ENCODE peak calls at places on chromosomes 12 and 14, in six cellular contexts. One of them, this sample, is unnamed.

GRCh38 chr12:48441122-48441521 is 31.2 kb upstream of the ANP32D start:
- DNase-seq in GM12865: no peak
- DNase-seq in PC-3: no peak
- DNase-seq in AG09319: no peak
- DNase-seq in ovary: no peak
- DNase-seq in cardiac muscle cell: peak
- DNase-seq in this sample: no peak

GRCh38 chr12:74455429-74455828 is 82.2 kb upstream of the ATXN7L3B start:
- DNase-seq in GM12865: no peak
- DNase-seq in PC-3: no peak
- DNase-seq in AG09319: no peak
- DNase-seq in ovary: no peak
- DNase-seq in cardiac muscle cell: no peak
- DNase-seq in this sample: no peak

GRCh38 chr14:68808696-68809095 is 15.8 kb upstream of the ZFP36L1 start:
- DNase-seq in GM12865: no peak
- DNase-seq in PC-3: no peak
- DNase-seq in AG09319: no peak
- DNase-seq in ovary: no peak
- DNase-seq in cardiac muscle cell: no peak
- DNase-seq in this sample: no peak

GRCh38 chr12:24879644-24880043 is 69.3 kb downstream of the BCAT1 start:
- DNase-seq in GM12865: no peak
- DNase-seq in PC-3: no peak
- DNase-seq in AG09319: no peak
- DNase-seq in ovary: no peak
- DNase-seq in cardiac muscle cell: no peak
- DNase-seq in this sample: no peak

GRCh38 chr12:97977870-97978269 is 515.3 kb downstream of the RMST start:
- DNase-seq in GM12865: no peak
- DNase-seq in PC-3: no peak
- DNase-seq in AG09319: no peak
- DNase-seq in ovary: no peak
- DNase-seq in cardiac muscle cell: no peak
- DNase-seq in this sample: no peak

GRCh38 chr12:109125791-109126190 is 9.4 kb downstream of the ACACB start:
- DNase-seq in GM12865: no peak
- DNase-seq in PC-3: no peak
- DNase-seq in AG09319: no peak
- DNase-seq in ovary: no peak
- DNase-seq in cardiac muscle cell: no peak
- DNase-seq in this sample: no peak

GRCh38 chr14:21541413-21542074 is 15.4 kb upstream of the SALL2 start:
- DNase-seq in GM12865: no peak
- DNase-seq in PC-3: no peak
- DNase-seq in AG09319: no peak
- DNase-seq in ovary: no peak
- DNase-seq in cardiac muscle cell: no peak
- DNase-seq in this sample: no peak

GRCh38 chr14:36690301-36691020 is 28.8 kb downstream of the PAX9 start:
- DNase-seq in GM12865: no peak
- DNase-seq in PC-3: peak
- DNase-seq in AG09319: no peak
- DNase-seq in ovary: no peak
- DNase-seq in cardiac muscle cell: no peak
- DNase-seq in this sample: no peak

GRCh38 chr14:29716150-29716549 is 211.5 kb downstream of the PRKD1 start:
- DNase-seq in GM12865: no peak
- DNase-seq in PC-3: no peak
- DNase-seq in AG09319: no peak
- DNase-seq in ovary: no peak
- DNase-seq in cardiac muscle cell: peak
- DNase-seq in this sample: no peak

GRCh38 chr14:94309721-94310120 is 13.4 kb downstream of the SERPINA6 start:
- DNase-seq in GM12865: no peak
- DNase-seq in PC-3: no peak
- DNase-seq in AG09319: no peak
- DNase-seq in ovary: no peak
- DNase-seq in cardiac muscle cell: no peak
- DNase-seq in this sample: no peak

GRCh38 chr12:1662761-1663439 is 28.0 kb upstream of the ADIPOR2 start:
- DNase-seq in GM12865: peak
- DNase-seq in PC-3: no peak
- DNase-seq in AG09319: no peak
- DNase-seq in ovary: peak
- DNase-seq in cardiac muscle cell: peak
- DNase-seq in this sample: peak

GRCh38 chr12:8629486-8630033 is 16.9 kb upstream of the AICDA start:
- DNase-seq in GM12865: peak
- DNase-seq in PC-3: no peak
- DNase-seq in AG09319: no peak
- DNase-seq in ovary: no peak
- DNase-seq in cardiac muscle cell: no peak
- DNase-seq in this sample: no peak

GRCh38 chr14:70032447-70032846 is 153.2 kb downstream of the SMOC1 start:
- DNase-seq in GM12865: no peak
- DNase-seq in PC-3: peak
- DNase-seq in AG09319: no peak
- DNase-seq in ovary: no peak
- DNase-seq in cardiac muscle cell: no peak
- DNase-seq in this sample: no peak

GRCh38 chr12:130013771-130014484 is 110.1 kb upstream of the TMEM132D start:
- DNase-seq in GM12865: peak
- DNase-seq in PC-3: peak
- DNase-seq in AG09319: no peak
- DNase-seq in ovary: peak
- DNase-seq in cardiac muscle cell: peak
- DNase-seq in this sample: no peak

GRCh38 chr14:56334458-56334857 is 216.2 kb downstream of the PELI2 start:
- DNase-seq in GM12865: no peak
- DNase-seq in PC-3: no peak
- DNase-seq in AG09319: no peak
- DNase-seq in ovary: no peak
- DNase-seq in cardiac muscle cell: no peak
- DNase-seq in this sample: no peak

GRCh38 chr12:117061555-117062079 is 37.6 kb downstream of the TESC start:
- DNase-seq in GM12865: no peak
- DNase-seq in PC-3: no peak
- DNase-seq in AG09319: no peak
- DNase-seq in ovary: no peak
- DNase-seq in cardiac muscle cell: no peak
- DNase-seq in this sample: no peak

GRCh38 chr12:65278576-65279386 is at the start of gene MSRB3:
- DNase-seq in GM12865: peak
- DNase-seq in PC-3: peak
- DNase-seq in AG09319: peak
- DNase-seq in ovary: peak
- DNase-seq in cardiac muscle cell: peak
- DNase-seq in this sample: peak

GRCh38 chr12:28497889-28498411 is 307.7 kb downstream of the CCDC91 start:
- DNase-seq in GM12865: peak
- DNase-seq in PC-3: peak
- DNase-seq in AG09319: no peak
- DNase-seq in ovary: no peak
- DNase-seq in cardiac muscle cell: peak
- DNase-seq in this sample: no peak

GRCh38 chr12:38911611-38912010 is 6.2 kb upstream of the CPNE8 start:
- DNase-seq in GM12865: no peak
- DNase-seq in PC-3: peak
- DNase-seq in AG09319: no peak
- DNase-seq in ovary: no peak
- DNase-seq in cardiac muscle cell: peak
- DNase-seq in this sample: no peak
- TF ChIP-seq CTCF in GM12865: peak
- TF ChIP-seq CTCF in PC-3: peak
- TF ChIP-seq CTCF in AG09319: no peak
- TF ChIP-seq CTCF in ovary: no peak
- TF ChIP-seq CTCF in cardiac muscle cell: peak
- TF ChIP-seq CTCF in this sample: no peak

GRCh38 chr14:32824195-32824594 is 114.5 kb upstream of the NPAS3 start:
- DNase-seq in GM12865: no peak
- DNase-seq in PC-3: no peak
- DNase-seq in AG09319: no peak
- DNase-seq in ovary: no peak
- DNase-seq in cardiac muscle cell: no peak
- DNase-seq in this sample: no peak

GRCh38 chr14:32821989-32822653 is 116.6 kb upstream of the NPAS3 start:
- DNase-seq in GM12865: no peak
- DNase-seq in PC-3: peak
- DNase-seq in AG09319: peak
- DNase-seq in ovary: no peak
- DNase-seq in cardiac muscle cell: no peak
- DNase-seq in this sample: no peak

GRCh38 chr14:32820686-32821085 is 118.0 kb upstream of the NPAS3 start:
- DNase-seq in GM12865: no peak
- DNase-seq in PC-3: no peak
- DNase-seq in AG09319: no peak
- DNase-seq in ovary: no peak
- DNase-seq in cardiac muscle cell: no peak
- DNase-seq in this sample: no peak

GRCh38 chr14:32825058-32825457 is 113.6 kb upstream of the NPAS3 start:
- DNase-seq in GM12865: no peak
- DNase-seq in PC-3: no peak
- DNase-seq in AG09319: no peak
- DNase-seq in ovary: no peak
- DNase-seq in cardiac muscle cell: no peak
- DNase-seq in this sample: no peak

GRCh38 chr14:32826404-32827082 is 112.1 kb upstream of the NPAS3 start:
- DNase-seq in GM12865: peak
- DNase-seq in PC-3: peak
- DNase-seq in AG09319: no peak
- DNase-seq in ovary: no peak
- DNase-seq in cardiac muscle cell: peak
- DNase-seq in this sample: no peak
- TF ChIP-seq CTCF in GM12865: no peak
- TF ChIP-seq CTCF in PC-3: peak
- TF ChIP-seq CTCF in AG09319: peak
- TF ChIP-seq CTCF in ovary: no peak
- TF ChIP-seq CTCF in cardiac muscle cell: peak
- TF ChIP-seq CTCF in this sample: no peak

GRCh38 chr14:100076133-100076532 is 10.9 kb downstream of the EVL start:
- DNase-seq in GM12865: peak
- DNase-seq in PC-3: peak
- DNase-seq in AG09319: no peak
- DNase-seq in ovary: no peak
- DNase-seq in cardiac muscle cell: peak
- DNase-seq in this sample: peak
- TF ChIP-seq CTCF in GM12865: peak
- TF ChIP-seq CTCF in PC-3: peak
- TF ChIP-seq CTCF in AG09319: peak
- TF ChIP-seq CTCF in ovary: no peak
- TF ChIP-seq CTCF in cardiac muscle cell: peak
- TF ChIP-seq CTCF in this sample: no peak

GRCh38 chr12:27142102-27142721 is 59.8 kb upstream of the C12orf71 start:
- DNase-seq in GM12865: peak
- DNase-seq in PC-3: peak
- DNase-seq in AG09319: peak
- DNase-seq in ovary: peak
- DNase-seq in cardiac muscle cell: peak
- DNase-seq in this sample: peak
- TF ChIP-seq CTCF in GM12865: peak
- TF ChIP-seq CTCF in PC-3: peak
- TF ChIP-seq CTCF in AG09319: peak
- TF ChIP-seq CTCF in ovary: peak
- TF ChIP-seq CTCF in cardiac muscle cell: peak
- TF ChIP-seq CTCF in this sample: peak

DNA sequence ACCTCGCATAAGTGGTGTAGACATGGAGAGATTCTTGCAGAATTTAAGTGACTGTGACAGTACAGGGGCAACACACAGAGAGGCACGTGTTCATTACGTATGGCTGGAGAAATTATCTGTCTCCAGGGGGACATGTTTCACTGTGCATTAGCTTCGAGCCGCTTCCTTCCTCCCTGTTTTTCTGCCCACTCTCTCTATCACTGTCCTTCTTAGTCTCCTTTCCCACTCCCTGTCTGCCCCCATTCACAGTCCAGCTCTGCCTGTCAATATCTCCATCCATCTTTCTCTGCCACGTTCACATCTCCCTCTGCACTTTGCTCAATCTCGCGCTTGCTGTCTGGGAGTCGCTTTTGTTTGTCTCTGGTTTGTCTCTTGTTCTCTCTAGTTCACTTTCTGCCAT is 11.5 kb upstream of the C14orf93 start:
- DNase-seq in GM12865: no peak
- DNase-seq in PC-3: no peak
- DNase-seq in AG09319: no peak
- DNase-seq in ovary: no peak
- DNase-seq in cardiac muscle cell: no peak
- DNase-seq in this sample: no peak
- TF ChIP-seq CTCF in GM12865: no peak
- TF ChIP-seq CTCF in PC-3: no peak
- TF ChIP-seq CTCF in AG09319: no peak
- TF ChIP-seq CTCF in ovary: no peak
- TF ChIP-seq CTCF in cardiac muscle cell: no peak
- TF ChIP-seq CTCF in this sample: no peak

GRCh38 chr12:96892104-96892503 is 15.0 kb upstream of the NEDD1 start:
- DNase-seq in GM12865: peak
- DNase-seq in PC-3: no peak
- DNase-seq in AG09319: no peak
- DNase-seq in ovary: no peak
- DNase-seq in cardiac muscle cell: no peak
- DNase-seq in this sample: no peak
- TF ChIP-seq CTCF in GM12865: no peak
- TF ChIP-seq CTCF in PC-3: no peak
- TF ChIP-seq CTCF in AG09319: no peak
- TF ChIP-seq CTCF in ovary: no peak
- TF ChIP-seq CTCF in cardiac muscle cell: no peak
- TF ChIP-seq CTCF in this sample: no peak